ENCODE peak calls at places on chromosome X, in eight cellular contexts. One of them, this sample, is unnamed.

GRCh38 chrX:15686818-15687685 is 22.4 kb upstream of the CLTRN start:
- DNase-seq in A549: peak; percentile 54
- DNase-seq in spleen: no peak
- DNase-seq in AG04450: no peak
- DNase-seq in gastrocnemius medialis: peak; percentile 24
- DNase-seq in foreskin fibroblast: peak; percentile 19
- DNase-seq in fibroblast of lung: peak; percentile 41
- DNase-seq in tibial artery: peak; percentile 40
- DNase-seq in this sample: peak; percentile 46

GRCh38 chrX:95058815-95059214 is 1384.8 kb downstream of the FAM133A start:
- DNase-seq in fibroblast of lung: peak; percentile 89
- DNase-seq in foreskin fibroblast: no peak
- DNase-seq in AG04450: peak; percentile 13
- DNase-seq in spleen: no peak
- DNase-seq in A549: peak; percentile 1
- DNase-seq in gastrocnemius medialis: no peak
- DNase-seq in tibial artery: no peak
- DNase-seq in this sample: peak; percentile 83

GRCh38 chrX:22666441-22666840 is 333.3 kb upstream of the DDX53 start:
- DNase-seq in AG04450: no peak
- DNase-seq in tibial artery: no peak
- DNase-seq in fibroblast of lung: peak; percentile 11
- DNase-seq in spleen: no peak
- DNase-seq in gastrocnemius medialis: no peak
- DNase-seq in foreskin fibroblast: no peak
- DNase-seq in A549: peak; percentile 40
- DNase-seq in this sample: no peak

GRCh38 chrX:130120321-130120731 is 10.0 kb upstream of the ELF4 start:
- DNase-seq in A549: no peak
- DNase-seq in gastrocnemius medialis: no peak
- DNase-seq in fibroblast of lung: no peak
- DNase-seq in spleen: no peak
- DNase-seq in foreskin fibroblast: no peak
- DNase-seq in tibial artery: no peak
- DNase-seq in AG04450: no peak
- DNase-seq in this sample: no peak

GRCh38 chrX:19990519-19991349 is at the start of gene BCLAF3:
- DNase-seq in AG04450: peak; percentile 55
- DNase-seq in A549: peak; percentile 90
- DNase-seq in foreskin fibroblast: peak; percentile 78
- DNase-seq in fibroblast of lung: peak; percentile 77
- DNase-seq in tibial artery: peak; percentile 84
- DNase-seq in spleen: peak; percentile 97
- DNase-seq in gastrocnemius medialis: peak; percentile 73
- DNase-seq in this sample: peak; percentile 76

GRCh38 chrX:129637217-129638109 is 17.3 kb downstream of the APLN start:
- DNase-seq in fibroblast of lung: peak; percentile 30
- DNase-seq in foreskin fibroblast: peak; percentile 28
- DNase-seq in tibial artery: peak; percentile 54
- DNase-seq in gastrocnemius medialis: peak; percentile 30
- DNase-seq in spleen: peak; percentile 91
- DNase-seq in A549: peak; percentile 72
- DNase-seq in AG04450: no peak
- DNase-seq in this sample: peak; percentile 31

GRCh38 chrX:21528076-21528475 is 130.1 kb downstream of the KLHL34 start:
- DNase-seq in fibroblast of lung: peak; percentile 15
- DNase-seq in A549: no peak
- DNase-seq in tibial artery: no peak
- DNase-seq in spleen: no peak
- DNase-seq in gastrocnemius medialis: no peak
- DNase-seq in AG04450: no peak
- DNase-seq in foreskin fibroblast: no peak
- DNase-seq in this sample: no peak

GRCh38 chrX:46601283-46601682 is 27.7 kb downstream of the CHST7 start:
- DNase-seq in foreskin fibroblast: peak; percentile 40
- DNase-seq in A549: no peak
- DNase-seq in tibial artery: no peak
- DNase-seq in spleen: no peak
- DNase-seq in fibroblast of lung: peak; percentile 73
- DNase-seq in AG04450: no peak
- DNase-seq in gastrocnemius medialis: no peak
- DNase-seq in this sample: no peak

GRCh38 chrX:135411893-135412292 is 9.9 kb upstream of the SMIM10L2A start:
- DNase-seq in foreskin fibroblast: peak; percentile 35
- DNase-seq in A549: peak; percentile 30
- DNase-seq in AG04450: no peak
- DNase-seq in spleen: no peak
- DNase-seq in tibial artery: no peak
- DNase-seq in fibroblast of lung: peak; percentile 2
- DNase-seq in gastrocnemius medialis: no peak
- DNase-seq in this sample: peak; percentile 1

GRCh38 chrX:111728096-111728495 is 47.1 kb downstream of the ALG13 start:
- DNase-seq in A549: no peak
- DNase-seq in spleen: no peak
- DNase-seq in AG04450: no peak
- DNase-seq in tibial artery: no peak
- DNase-seq in fibroblast of lung: peak; percentile 48
- DNase-seq in foreskin fibroblast: no peak
- DNase-seq in gastrocnemius medialis: no peak
- DNase-seq in this sample: peak; percentile 16

GRCh38 chrX:130082244-130083106 is 27.8 kb downstream of the ELF4 start:
- DNase-seq in gastrocnemius medialis: no peak
- DNase-seq in AG04450: no peak
- DNase-seq in spleen: peak; percentile 92
- DNase-seq in fibroblast of lung: no peak
- DNase-seq in A549: no peak
- DNase-seq in tibial artery: peak; percentile 49
- DNase-seq in foreskin fibroblast: no peak
- DNase-seq in this sample: no peak

GRCh38 chrX:44422631-44423030 is 79.2 kb upstream of the EFHC2 start:
- DNase-seq in foreskin fibroblast: peak; percentile 6
- DNase-seq in A549: no peak
- DNase-seq in fibroblast of lung: peak; percentile 35
- DNase-seq in tibial artery: no peak
- DNase-seq in spleen: no peak
- DNase-seq in AG04450: no peak
- DNase-seq in gastrocnemius medialis: no peak
- DNase-seq in this sample: no peak

GRCh38 chrX:118348186-118348810 is 2.4 kb downstream of the WDR44 start:
- DNase-seq in fibroblast of lung: no peak
- DNase-seq in A549: no peak
- DNase-seq in foreskin fibroblast: no peak
- DNase-seq in spleen: no peak
- DNase-seq in AG04450: no peak
- DNase-seq in tibial artery: no peak
- DNase-seq in gastrocnemius medialis: no peak
- DNase-seq in this sample: no peak

GRCh38 chrX:118345401-118346257 is at the start of gene WDR44:
- DNase-seq in AG04450: peak; percentile 87
- DNase-seq in gastrocnemius medialis: peak; percentile 90
- DNase-seq in fibroblast of lung: peak; percentile 91
- DNase-seq in tibial artery: peak; percentile 88
- DNase-seq in A549: peak; percentile 96
- DNase-seq in foreskin fibroblast: peak; percentile 92
- DNase-seq in spleen: peak; percentile 97
- DNase-seq in this sample: peak; percentile 90

GRCh38 chrX:118345045-118345400 is 883 bp upstream of the WDR44 start:
- DNase-seq in AG04450: no peak
- DNase-seq in A549: no peak
- DNase-seq in foreskin fibroblast: no peak
- DNase-seq in tibial artery: no peak
- DNase-seq in fibroblast of lung: no peak
- DNase-seq in spleen: no peak
- DNase-seq in gastrocnemius medialis: no peak
- DNase-seq in this sample: no peak

GRCh38 chrX:118347131-118347530 is 1.2 kb downstream of the WDR44 start:
- DNase-seq in tibial artery: no peak
- DNase-seq in fibroblast of lung: peak; percentile 76
- DNase-seq in spleen: no peak
- DNase-seq in gastrocnemius medialis: no peak
- DNase-seq in foreskin fibroblast: peak; percentile 40
- DNase-seq in A549: no peak
- DNase-seq in AG04450: no peak
- DNase-seq in this sample: peak; percentile 57

GRCh38 chrX:118346258-118347094 is 570 bp downstream of the WDR44 start:
- DNase-seq in A549: peak; percentile 46
- DNase-seq in tibial artery: peak; percentile 28
- DNase-seq in AG04450: no peak
- DNase-seq in gastrocnemius medialis: peak; percentile 5
- DNase-seq in fibroblast of lung: no peak
- DNase-seq in foreskin fibroblast: no peak
- DNase-seq in spleen: peak; percentile 93
- DNase-seq in this sample: peak; percentile 4
- TF ChIP-seq CTCF in A549: no peak
- TF ChIP-seq CTCF in tibial artery: no peak
- TF ChIP-seq CTCF in AG04450: no peak
- TF ChIP-seq CTCF in gastrocnemius medialis: peak; percentile 10
- TF ChIP-seq CTCF in fibroblast of lung: no peak
- TF ChIP-seq CTCF in foreskin fibroblast: no peak
- TF ChIP-seq CTCF in spleen: no peak
- TF ChIP-seq CTCF in this sample: peak; percentile 25

GRCh38 chrX:110389570-110389969 is 30.9 kb downstream of the RTL9 start:
- DNase-seq in AG04450: no peak
- DNase-seq in foreskin fibroblast: no peak
- DNase-seq in A549: no peak
- DNase-seq in fibroblast of lung: no peak
- DNase-seq in spleen: no peak
- DNase-seq in tibial artery: no peak
- DNase-seq in gastrocnemius medialis: no peak
- DNase-seq in this sample: no peak
- TF ChIP-seq CTCF in AG04450: no peak
- TF ChIP-seq CTCF in foreskin fibroblast: no peak
- TF ChIP-seq CTCF in A549: no peak
- TF ChIP-seq CTCF in fibroblast of lung: no peak
- TF ChIP-seq CTCF in spleen: no peak
- TF ChIP-seq CTCF in tibial artery: no peak
- TF ChIP-seq CTCF in gastrocnemius medialis: no peak
- TF ChIP-seq CTCF in this sample: no peak

GRCh38 chrX:41514179-41514578 is 67.0 kb downstream of the NYX start:
- DNase-seq in fibroblast of lung: no peak
- DNase-seq in foreskin fibroblast: no peak
- DNase-seq in AG04450: no peak
- DNase-seq in gastrocnemius medialis: no peak
- DNase-seq in spleen: no peak
- DNase-seq in A549: no peak
- DNase-seq in tibial artery: no peak
- DNase-seq in this sample: no peak
- TF ChIP-seq CTCF in fibroblast of lung: no peak
- TF ChIP-seq CTCF in foreskin fibroblast: no peak
- TF ChIP-seq CTCF in AG04450: no peak
- TF ChIP-seq CTCF in gastrocnemius medialis: no peak
- TF ChIP-seq CTCF in spleen: no peak
- TF ChIP-seq CTCF in A549: no peak
- TF ChIP-seq CTCF in tibial artery: no peak
- TF ChIP-seq CTCF in this sample: no peak

GRCh38 chrX:31061091-31061490 is 10.8 kb downstream of the FTHL17 start:
- DNase-seq in foreskin fibroblast: no peak
- DNase-seq in tibial artery: no peak
- DNase-seq in spleen: no peak
- DNase-seq in AG04450: no peak
- DNase-seq in fibroblast of lung: no peak
- DNase-seq in gastrocnemius medialis: no peak
- DNase-seq in A549: no peak
- DNase-seq in this sample: no peak

GRCh38 chrX:31057691-31058090 is 14.2 kb downstream of the FTHL17 start:
- DNase-seq in AG04450: no peak
- DNase-seq in A549: no peak
- DNase-seq in tibial artery: no peak
- DNase-seq in spleen: no peak
- DNase-seq in foreskin fibroblast: no peak
- DNase-seq in gastrocnemius medialis: no peak
- DNase-seq in fibroblast of lung: no peak
- DNase-seq in this sample: no peak

GRCh38 chrX:31058284-31058683 is 13.6 kb downstream of the FTHL17 start:
- DNase-seq in gastrocnemius medialis: no peak
- DNase-seq in AG04450: no peak
- DNase-seq in foreskin fibroblast: no peak
- DNase-seq in tibial artery: no peak
- DNase-seq in spleen: no peak
- DNase-seq in A549: no peak
- DNase-seq in fibroblast of lung: no peak
- DNase-seq in this sample: no peak

GRCh38 chrX:31060013-31060412 is 11.8 kb downstream of the FTHL17 start:
- DNase-seq in fibroblast of lung: no peak
- DNase-seq in tibial artery: no peak
- DNase-seq in AG04450: no peak
- DNase-seq in gastrocnemius medialis: no peak
- DNase-seq in foreskin fibroblast: no peak
- DNase-seq in spleen: no peak
- DNase-seq in A549: no peak
- DNase-seq in this sample: no peak

GRCh38 chrX:31063114-31063513 is 8.7 kb downstream of the FTHL17 start:
- DNase-seq in A549: no peak
- DNase-seq in tibial artery: no peak
- DNase-seq in AG04450: no peak
- DNase-seq in spleen: no peak
- DNase-seq in foreskin fibroblast: no peak
- DNase-seq in fibroblast of lung: no peak
- DNase-seq in gastrocnemius medialis: no peak
- DNase-seq in this sample: no peak
- TF ChIP-seq CTCF in A549: no peak
- TF ChIP-seq CTCF in tibial artery: no peak
- TF ChIP-seq CTCF in AG04450: no peak
- TF ChIP-seq CTCF in spleen: no peak
- TF ChIP-seq CTCF in foreskin fibroblast: no peak
- TF ChIP-seq CTCF in fibroblast of lung: no peak
- TF ChIP-seq CTCF in gastrocnemius medialis: no peak
- TF ChIP-seq CTCF in this sample: no peak

GRCh38 chrX:143437439-143437838 is 79.8 kb downstream of the SPANXN3 start:
- DNase-seq in tibial artery: no peak
- DNase-seq in gastrocnemius medialis: no peak
- DNase-seq in spleen: no peak
- DNase-seq in foreskin fibroblast: no peak
- DNase-seq in AG04450: no peak
- DNase-seq in A549: peak; percentile 0
- DNase-seq in fibroblast of lung: no peak
- DNase-seq in this sample: no peak
- TF ChIP-seq CTCF in tibial artery: no peak
- TF ChIP-seq CTCF in gastrocnemius medialis: peak; percentile 32
- TF ChIP-seq CTCF in spleen: no peak
- TF ChIP-seq CTCF in foreskin fibroblast: no peak
- TF ChIP-seq CTCF in AG04450: no peak
- TF ChIP-seq CTCF in A549: no peak
- TF ChIP-seq CTCF in fibroblast of lung: no peak
- TF ChIP-seq CTCF in this sample: peak; percentile 16

This sample was measured in HFFc6.